ENCODE peak calls at places on chromosomes 16 and 17, in five cellular contexts. P is HepG2, N is upper lobe of left lung, L is K562, H is GM12878. X is an unnamed sample.

GRCh38 chr16:442976-443375 is 17.5 kb downstream of the RAB11FIP3 start:
- ATAC-seq in P (no peak), N (no peak), L (no peak), H (no peak), X (no peak)

GRCh38 chr17:65489413-65490170 is 71.9 kb downstream of the AXIN2 start:
- ATAC-seq in P (no peak), N (no peak), L (no peak), H (no peak), X (no peak)

GRCh38 chr17:11221196-11221595 is 19.8 kb upstream of the SHISA6 start:
- ATAC-seq in P (no peak), N (peak; percentile 9), L (no peak), H (no peak), X (no peak)

GRCh38 chr17:60149691-60150582 is at the start of gene CA4:
- ATAC-seq in P (peak; percentile 22), N (peak; percentile 28), L (peak; percentile 32), H (no peak), X (no peak)

GRCh38 chr17:74514632-74515035 is 16.6 kb downstream of the CD300LB start:
- ATAC-seq in P (no peak), N (no peak), L (no peak), H (no peak), X (no peak)

GRCh38 chr17:74268554-74268953 is 5.5 kb upstream of the DNAI2 start:
- ATAC-seq in P (no peak), N (peak; percentile 65), L (no peak), H (no peak), X (no peak)

GRCh38 chr17:13727441-13728171 is 125.9 kb upstream of the HS3ST3A1 start:
- ATAC-seq in P (no peak), N (no peak), L (no peak), H (no peak), X (no peak)

GRCh38 chr16:4859190-4859899 is 12.1 kb downstream of the UBN1 start:
- ATAC-seq in P (no peak), N (no peak), L (no peak), H (no peak), X (no peak)

GRCh38 chr16:89828870-89829629 is 775 bp downstream of the SPIRE2 start:
- ATAC-seq in P (peak; percentile 26), N (no peak), L (peak; percentile 20), H (no peak), X (no peak)

GRCh38 chr16:11819798-11820197 is 22.7 kb upstream of the ZC3H7A start:
- ATAC-seq in P (no peak), N (no peak), L (peak; percentile 94), H (peak; percentile 57), X (no peak)

GRCh38 chr16:26247063-26247462 is 555.3 kb downstream of the HS3ST4 start:
- ATAC-seq in P (no peak), N (no peak), L (no peak), H (no peak), X (no peak)

GRCh38 chr16:11296706-11297491 is 15.8 kb upstream of the PRM1 start:
- ATAC-seq in P (peak; percentile 80), N (peak; percentile 19), L (no peak), H (peak; percentile 44), X (no peak)

GRCh38 chr17:2357931-2358434 is 20.7 kb downstream of the SGSM2 start:
- ATAC-seq in P (no peak), N (peak; percentile 24), L (no peak), H (no peak), X (no peak)

GRCh38 chr17:63399856-63400255 is 46.2 kb downstream of the CYB561 start:
- ATAC-seq in P (no peak), N (peak; percentile 83), L (peak; percentile 42), H (no peak), X (peak; percentile 91)

GRCh38 chr17:75067856-75068255 is 19.9 kb upstream of the SLC16A5 start:
- ATAC-seq in P (peak; percentile 21), N (no peak), L (no peak), H (peak; percentile 61), X (no peak)

GRCh38 chr16:3646348-3646920 is 8.1 kb upstream of the DNASE1 start:
- ATAC-seq in P (peak; percentile 87), N (no peak), L (peak; percentile 67), H (no peak), X (no peak)

GRCh38 chr16:35391328-35391727 is 1931.9 kb downstream of the TP53TG3F start:
- ATAC-seq in P (peak; percentile 85), N (no peak), L (peak; percentile 71), H (peak; percentile 44), X (no peak)

GRCh38 chr16:70736454-70737376 is 50.9 kb upstream of the MTSS2 start:
- ATAC-seq in P (peak; percentile 41), N (no peak), L (no peak), H (no peak), X (no peak)

GRCh38 chr16:83579431-83579830 is 228.3 kb upstream of the HSBP1 start:
- ATAC-seq in P (no peak), N (no peak), L (no peak), H (no peak), X (no peak)

GRCh38 chr16:4345439-4346204 is 5.5 kb downstream of the PAM16 start:
- ATAC-seq in P (peak; percentile 83), N (peak; percentile 28), L (no peak), H (peak; percentile 16), X (no peak)

GRCh38 chr16:56113223-56113622 is 78.1 kb upstream of the GNAO1 start:
- ATAC-seq in P (no peak), N (peak; percentile 43), L (no peak), H (no peak), X (no peak)

GRCh38 chr17:79919164-79919585 is 79.9 kb upstream of the CBX4 start:
- ATAC-seq in P (peak; percentile 18), N (peak; percentile 89), L (no peak), H (no peak), X (peak; percentile 81)

GRCh38 chr17:61070649-61071048 is 329.0 kb upstream of the TBX2 start:
- ATAC-seq in P (no peak), N (no peak), L (no peak), H (no peak), X (no peak)

GRCh38 chr17:71296005-71296404 is 824.8 kb upstream of the SOX9 start:
- ATAC-seq in P (no peak), N (no peak), L (no peak), H (no peak), X (no peak)

GRCh38 chr17:44673893-44674292 is 15.7 kb downstream of the CCDC43 start:
- ATAC-seq in P (no peak), N (no peak), L (no peak), H (no peak), X (no peak)

GRCh38 chr16:9053006-9053601 is 38.3 kb upstream of the HAPSTR1 start:
- ATAC-seq in P (peak; percentile 94), N (no peak), L (peak; percentile 96), H (peak; percentile 89), X (no peak)

GRCh38 chr17:34225046-34225445 is 30.0 kb upstream of the CCL2 start:
- ATAC-seq in P (no peak), N (no peak), L (no peak), H (no peak), X (no peak)

GRCh38 chr16:83744521-83744981 is 63.2 kb upstream of the HSBP1 start:
- ATAC-seq in P (peak; percentile 68), N (peak; percentile 70), L (peak; percentile 49), H (peak; percentile 34), X (peak; percentile 81)

GRCh38 chr17:27339836-27340550 is 46.1 kb downstream of the WSB1 start:
- ATAC-seq in P (peak; percentile 38), N (no peak), L (peak; percentile 92), H (peak; percentile 46), X (no peak)

GRCh38 chr17:5943232-5943631 is 126.9 kb upstream of the WSCD1 start:
- ATAC-seq in P (no peak), N (no peak), L (no peak), H (no peak), X (no peak)

GRCh38 chr16:83802135-83802534 is 5.6 kb upstream of the HSBP1 start:
- ATAC-seq in P (no peak), N (no peak), L (no peak), H (peak; percentile 85), X (peak; percentile 39)

GRCh38 chr16:28846933-28847273 is 755 bp upstream of the TUFM start:
- ATAC-seq in P (peak; percentile 29), N (no peak), L (peak; percentile 7), H (peak; percentile 56), X (peak; percentile 7)

GRCh38 chr17:47952181-47953021 is 5.3 kb downstream of the PRR15L start:
- ATAC-seq in P (peak; percentile 10), N (no peak), L (no peak), H (no peak), X (no peak)

GRCh38 chr17:37147301-37147812 is 198.6 kb downstream of the AATF start:
- ATAC-seq in P (peak; percentile 97), N (no peak), L (no peak), H (peak; percentile 97), X (no peak)

GRCh38 chr17:44314869-44315661 is 6.7 kb downstream of the RUNDC3A start:
- ATAC-seq in P (peak; percentile 9), N (no peak), L (peak; percentile 34), H (peak; percentile 59), X (no peak)

GRCh38 chr16:84332975-84333684 is 35.2 kb upstream of the ATP2C2 start:
- ATAC-seq in P (peak; percentile 69), N (peak; percentile 88), L (no peak), H (no peak), X (no peak)

GRCh38 chr17:41702712-41703111 is 9.4 kb upstream of the GAST start:
- ATAC-seq in P (peak; percentile 12), N (no peak), L (no peak), H (no peak), X (no peak)

GRCh38 chr17:78804777-78805176 is 22.7 kb upstream of the CYTH1 start:
- ATAC-seq in P (no peak), N (no peak), L (no peak), H (no peak), X (peak; percentile 46)

GRCh38 chr16:17382949-17383348 is 87.8 kb downstream of the XYLT1 start:
- ATAC-seq in P (no peak), N (no peak), L (no peak), H (no peak), X (peak; percentile 36)
- TF ChIP-seq EP300 in P (no peak), N (peak; percentile 95), L (no peak), H (no peak), X (no peak)

GRCh38 chr17:69111794-69112193 is 29.9 kb downstream of the ABCA6 start:
- ATAC-seq in P (no peak), N (no peak), L (no peak), H (no peak), X (no peak)
- H3K36me3 ChIP-seq in P (no peaks in the 10 kb centered on the region), N (no peaks in the 10 kb centered on the region), L (no peaks in the 10 kb centered on the region), H (no peaks in the 10 kb centered on the region), X (no peaks in the 10 kb centered on the region)

GRCh38 chr16:86505899-86506864 is 4.1 kb upstream of the FOXF1 start:
- ATAC-seq in P (no peak), N (no peak), L (no peak), H (no peak), X (no peak)
- H3K4me1 ChIP-seq in P (peaks cover 9% of the 10 kb centered on the region), N (peaks cover 39% of the 10 kb centered on the region), L (no peaks in the 10 kb centered on the region), H (no peaks in the 10 kb centered on the region), X (no peaks in the 10 kb centered on the region)

GRCh38 chr17:76487451-76488192 is 13.6 kb downstream of the RHBDF2 start:
- ATAC-seq in P (no peak), N (no peak), L (no peak), H (no peak), X (no peak)

GRCh38 chr17:76490112-76490710 is 11.0 kb downstream of the RHBDF2 start:
- ATAC-seq in P (no peak), N (no peak), L (no peak), H (no peak), X (no peak)

GRCh38 chr17:76484228-76484725 is 16.9 kb downstream of the AANAT start:
- ATAC-seq in P (peak; percentile 32), N (no peak), L (no peak), H (no peak), X (no peak)

GRCh38 chr17:76481091-76481655 is 13.8 kb downstream of the AANAT start:
- ATAC-seq in P (no peak), N (no peak), L (no peak), H (peak; percentile 82), X (no peak)

GRCh38 chr17:76485569-76485968 is 15.7 kb downstream of the RHBDF2 start:
- ATAC-seq in P (no peak), N (peak; percentile 11), L (peak; percentile 18), H (no peak), X (peak; percentile 71)
- TF ChIP-seq EP300 in P (no peak), N (peak; percentile 94), L (no peak), H (no peak), X (no peak)